ENCODE peak calls at places on chromosomes 12 and 14, in five cellular contexts. D is NCI-H2171 treated with DMSO at 0.1 percent for 48 hours, W is HS-5, C is non-pigmented ciliary epithelial cell, L is H54. X is an unnamed sample.

GRCh38 chr14:41783403-41783802 is 176.7 kb downstream of the LRFN5 start:
- DNase-seq in D (no peak), W (no peak), C (no peak), L (no peak), X (no peak)

GRCh38 chr14:101922866-101923265 is 41.5 kb upstream of the DYNC1H1 start:
- DNase-seq in W (no peak), C (no peak), D (no peak), L (no peak), X (no peak)

GRCh38 chr12:106128526-106129430 is 10.0 kb downstream of the NUAK1 start:
- DNase-seq in L (no peak), C (no peak), W (no peak), D (peak; percentile 27), X (no peak)

GRCh38 chr12:122835693-122836026 is 403 bp downstream of the HIP1R start:
- DNase-seq in C (no peak), W (no peak), L (no peak), D (no peak), X (no peak)

GRCh38 chr12:105431537-105431936 is 101.0 kb downstream of the C12orf75 start:
- DNase-seq in L (no peak), C (no peak), W (no peak), D (peak; percentile 25), X (no peak)

GRCh38 chr14:104226421-104227385 is 88.3 kb downstream of the KIF26A start:
- DNase-seq in D (no peak), C (no peak), W (no peak), L (no peak), X (no peak)

GRCh38 chr14:71333705-71334104 is 426.4 kb downstream of the PCNX1 start:
- DNase-seq in D (no peak), W (no peak), C (no peak), L (no peak), X (no peak)

GRCh38 chr14:68215628-68216027 is 396.0 kb downstream of the RAD51B start:
- DNase-seq in C (no peak), D (no peak), W (no peak), L (no peak), X (no peak)

GRCh38 chr14:105204206-105204930 is 23.3 kb upstream of the NUDT14 start:
- DNase-seq in D (no peak), C (no peak), L (peak; percentile 88), W (no peak), X (peak; percentile 55)

GRCh38 chr12:104410786-104411185 is 46.0 kb upstream of the CHST11 start:
- DNase-seq in W (no peak), D (no peak), C (no peak), L (no peak), X (no peak)

GRCh38 chr12:5166976-5167375 is 123.3 kb downstream of the KCNA5 start:
- DNase-seq in C (peak; percentile 89), W (peak; percentile 95), L (peak; percentile 51), D (no peak), X (no peak)

GRCh38 chr14:92460541-92460915 is 53.1 kb upstream of the RIN3 start:
- DNase-seq in C (no peak), L (no peak), W (no peak), D (no peak), X (no peak)

GRCh38 chr14:69299286-69300035 is 39.5 kb downstream of the GALNT16 start:
- DNase-seq in L (no peak), D (peak; percentile 10), C (no peak), W (no peak), X (no peak)

GRCh38 chr12:98253641-98254040 is 261.7 kb upstream of the TMPO start:
- DNase-seq in W (no peak), D (no peak), L (no peak), C (no peak), X (no peak)

GRCh38 chr12:85390281-85390680 is 110.3 kb downstream of the ALX1 start:
- DNase-seq in L (no peak), W (no peak), C (no peak), D (no peak), X (no peak)

GRCh38 chr12:14883663-14884062 is 2.0 kb downstream of the MGP start:
- DNase-seq in W (no peak), L (no peak), C (no peak), D (peak; percentile 78), X (no peak)

GRCh38 chr14:34051966-34052657 is 101.2 kb upstream of the EGLN3 start:
- DNase-seq in D (no peak), W (no peak), L (peak; percentile 36), C (peak; percentile 48), X (peak; percentile 7)

GRCh38 chr14:100709252-100709955 is 17.3 kb upstream of the DLK1 start:
- DNase-seq in W (no peak), L (no peak), C (no peak), D (no peak), X (no peak)

GRCh38 chr14:87615050-87615449 is 377.9 kb downstream of the GALC start:
- DNase-seq in C (no peak), L (no peak), W (no peak), D (peak; percentile 42), X (no peak)

GRCh38 chr12:30835216-30835615 is 80.5 kb upstream of the CAPRIN2 start:
- DNase-seq in C (no peak), W (no peak), D (no peak), L (no peak), X (no peak)

GRCh38 chr12:3252416-3252815 is 175.2 kb downstream of the TSPAN9 start:
- DNase-seq in C (no peak), W (no peak), L (no peak), D (peak; percentile 56), X (no peak)

GRCh38 chr12:47818701-47819543 is 781 bp downstream of the HDAC7 start:
- DNase-seq in D (no peak), L (peak; percentile 55), C (no peak), W (no peak), X (no peak)

GRCh38 chr12:6620885-6621274 is 13.7 kb upstream of the CHD4 start:
- DNase-seq in C (no peak), W (no peak), D (no peak), L (no peak), X (no peak)

GRCh38 chr14:57293851-57294837 is 25.4 kb downstream of the AP5M1 start:
- DNase-seq in C (no peak), L (no peak), D (peak; percentile 32), W (no peak), X (no peak)

GRCh38 chr12:110874781-110875180 is 28.0 kb downstream of the CCDC63 start:
- DNase-seq in C (no peak), W (no peak), L (no peak), D (no peak), X (no peak)

GRCh38 chr12:9405861-9406563 is 197.8 kb upstream of the PZP start:
- DNase-seq in W (no peak), L (no peak), D (no peak), C (no peak), X (no peak)